ENCODE peak calls at places on chromosomes 16 and 17, in ten cellular contexts. K is AG04450; N is effector memory CD4-positive, alpha-beta T cell; M is esophagus squamous epithelium; Z is H1; A is lower lobe of right lung; Y is fibroblast of lung; S is uterus; U is body of pancreas; D is right lobe of liver. R is an unnamed sample. For H3K9me3, the result is how much of the 10 kb centered on the place peaks cover.

GRCh38 chr17:73371285-73371684 is 59.5 kb upstream of the CDC42EP4 start:
- DNase-seq in D (no peak), Y (peak), A (no peak), K (peak), U (no peak), S (no peak), Z (no peak), M (no peak), N (no peak), R (no peak)

GRCh38 chr17:50196036-50196435 is 5.4 kb downstream of the COL1A1 start:
- DNase-seq in Z (no peak), K (no peak), M (no peak), N (no peak), A (no peak), S (no peak), Y (peak), D (no peak), U (no peak), R (no peak)

GRCh38 chr17:75834279-75834920 is 9.8 kb downstream of the UNC13D start:
- DNase-seq in A (no peak), Z (no peak), K (no peak), N (no peak), S (no peak), D (no peak), M (no peak), Y (no peak), U (no peak), R (no peak)

GRCh38 chr16:85028638-85029412 is 1.2 kb downstream of the KIAA0513 start:
- DNase-seq in Z (no peak), S (peak), K (no peak), U (peak), Y (peak), A (no peak), N (peak), D (no peak), M (no peak), R (peak)

GRCh38 chr17:21186399-21187187 is 27.4 kb downstream of the TMEM11 start:
- DNase-seq in D (no peak), M (no peak), Y (no peak), K (no peak), N (no peak), S (no peak), A (peak), U (no peak), Z (no peak), R (no peak)

GRCh38 chr16:86733526-86734254 is 155.3 kb downstream of the FOXL1 start:
- DNase-seq in S (no peak), U (no peak), N (no peak), K (no peak), Z (no peak), A (no peak), D (no peak), M (no peak), Y (no peak), R (no peak)

GRCh38 chr17:81057079-81057730 is 22.3 kb downstream of the BAIAP2 start:
- DNase-seq in D (no peak), M (no peak), Y (no peak), A (peak), Z (no peak), U (no peak), N (no peak), S (peak), K (no peak), R (no peak)

GRCh38 chr17:4557626-4558310 is 2.6 kb upstream of the MYBBP1A start:
- DNase-seq in S (no peak), M (no peak), N (no peak), Y (no peak), D (no peak), Z (no peak), U (no peak), A (no peak), K (no peak), R (no peak)

GRCh38 chr16:85586360-85587145 is 26.6 kb upstream of the GSE1 start:
- DNase-seq in U (no peak), K (no peak), N (no peak), A (no peak), M (no peak), D (no peak), S (no peak), Y (peak), Z (no peak), R (no peak)

GRCh38 chr17:3557768-3558583 is at the start of gene TRPV3:
- DNase-seq in K (no peak), S (no peak), Z (no peak), U (peak), N (peak), D (peak), A (no peak), M (peak), Y (peak), R (peak)

GRCh38 chr17:8192070-8192815 is 2.3 kb upstream of the BORCS6 start:
- DNase-seq in Z (no peak), M (no peak), S (peak), U (peak), K (peak), Y (peak), D (peak), N (peak), A (peak), R (no peak)

GRCh38 chr16:25395528-25395927 is 137.9 kb upstream of the ZKSCAN2 start:
- DNase-seq in A (no peak), U (no peak), Y (no peak), M (no peak), N (no peak), D (no peak), S (no peak), Z (no peak), K (no peak), R (no peak)

GRCh38 chr17:48576479-48577309 is 1.5 kb downstream of the HOXB4 start:
- DNase-seq in Z (no peak), M (no peak), D (no peak), A (no peak), K (no peak), S (no peak), N (no peak), Y (peak), U (no peak), R (no peak)

GRCh38 chr17:55152236-55152635 is 112.5 kb upstream of the HLF start:
- DNase-seq in K (no peak), Z (no peak), Y (peak), A (no peak), U (no peak), N (no peak), M (no peak), S (no peak), D (no peak), R (no peak)

GRCh38 chr16:49495151-49495566 is 121.6 kb downstream of the C16orf78 start:
- DNase-seq in M (no peak), S (no peak), U (no peak), Y (no peak), Z (no peak), A (peak), D (no peak), N (no peak), K (no peak), R (no peak)

GRCh38 chr16:50741225-50741807 is 570 bp upstream of the CYLD start:
- DNase-seq in N (no peak), K (no peak), A (no peak), D (peak), Z (no peak), U (peak), M (no peak), S (peak), Y (no peak), R (no peak)

GRCh38 chr17:57906910-57907309 is 48.3 kb downstream of the CUEDC1 start:
- DNase-seq in D (no peak), K (no peak), S (no peak), M (no peak), Y (no peak), A (no peak), N (no peak), U (no peak), Z (no peak), R (no peak)

GRCh38 chr16:74776926-74777325 is 2.3 kb upstream of the FA2H start:
- DNase-seq in U (no peak), Z (no peak), K (no peak), S (no peak), A (no peak), D (no peak), Y (no peak), M (no peak), N (no peak), R (no peak)

GRCh38 chr17:79949646-79950292 is 85.9 kb downstream of the TBC1D16 start:
- DNase-seq in Y (no peak), D (peak), K (no peak), U (peak), S (no peak), M (no peak), A (no peak), N (no peak), Z (peak), R (no peak)

GRCh38 chr16:78105517-78105916 is 6.1 kb downstream of the WWOX start:
- DNase-seq in Y (no peak), N (no peak), K (no peak), A (no peak), S (no peak), D (no peak), U (no peak), M (no peak), Z (no peak), R (no peak)

GRCh38 chr16:71929048-71929447 is 33.7 kb downstream of the IST1 start:
- DNase-seq in S (no peak), N (no peak), A (no peak), K (peak), U (no peak), D (no peak), Z (no peak), M (no peak), Y (peak), R (no peak)

GRCh38 chr17:40602445-40603443 is 37.5 kb upstream of the CCR7 start:
- DNase-seq in K (no peak), S (no peak), M (no peak), N (peak), Z (no peak), A (no peak), D (no peak), U (no peak), Y (no peak), R (no peak)

GRCh38 chr17:36544049-36544319 is 735 bp upstream of the GGNBP2 start:
- DNase-seq in Z (no peak), K (no peak), M (no peak), S (peak), Y (peak), D (peak), U (no peak), N (no peak), A (peak), R (no peak)

GRCh38 chr17:38628441-38628840 is 22.7 kb upstream of the SRCIN1 start:
- DNase-seq in K (no peak), M (no peak), Y (no peak), S (no peak), A (no peak), N (no peak), D (peak), Z (no peak), U (no peak), R (no peak)

GRCh38 chr17:71632328-71632727 is 488.5 kb upstream of the SOX9 start:
- DNase-seq in Y (peak), N (no peak), U (no peak), A (no peak), M (no peak), S (no peak), K (no peak), Z (no peak), D (no peak), R (no peak)

GRCh38 chr17:60229189-60229802 is 79.5 kb downstream of the CA4 start:
- DNase-seq in Z (no peak), M (no peak), N (no peak), U (no peak), K (no peak), S (no peak), Y (peak), A (no peak), D (no peak), R (no peak)

GRCh38 chr17:4247981-4248388 is 15.8 kb downstream of the ANKFY1 start:
- DNase-seq in D (no peak), K (no peak), A (peak), M (no peak), Z (peak), N (no peak), S (no peak), U (peak), Y (no peak), R (no peak)

GRCh38 chr16:149024-149675 is 3.3 kb upstream of the HBZ start:
- DNase-seq in N (no peak), M (no peak), U (no peak), D (no peak), S (no peak), Y (peak), A (no peak), Z (no peak), K (peak), R (no peak)

GRCh38 chr17:30922235-30922993 is 669 bp downstream of the ADAP2 start:
- DNase-seq in M (no peak), N (no peak), Y (no peak), A (peak), K (no peak), Z (no peak), S (no peak), D (peak), U (peak), R (no peak)

GRCh38 chr17:17694229-17695081 is 13.2 kb downstream of the RAI1 start:
- DNase-seq in K (no peak), S (peak), D (peak), M (no peak), A (peak), N (peak), U (peak), Y (peak), Z (no peak), R (peak)

GRCh38 chr16:75695708-75696107 is 5.6 kb downstream of the DUXB start:
- DNase-seq in Z (no peak), S (no peak), A (no peak), U (no peak), K (no peak), D (no peak), Y (no peak), M (no peak), N (no peak), R (no peak)

GRCh38 chr17:74037320-74037719 is 166.2 kb upstream of the RPL38 start:
- DNase-seq in A (no peak), M (no peak), D (no peak), S (no peak), Y (peak), Z (no peak), U (no peak), K (no peak), N (no peak), R (no peak)

GRCh38 chr17:67993998-67994361 is 2.3 kb downstream of the C17orf58 start:
- DNase-seq in Y (no peak), Z (no peak), N (no peak), K (no peak), D (no peak), A (no peak), M (no peak), S (no peak), U (no peak), R (no peak)

GRCh38 chr16:12096162-12096781 is 119.7 kb downstream of the SNX29 start:
- DNase-seq in M (no peak), N (no peak), D (peak), K (no peak), A (no peak), S (no peak), U (no peak), Y (peak), Z (no peak), R (no peak)

GRCh38 chr17:50668838-50669581 is 34.3 kb downstream of the ABCC3 start:
- DNase-seq in Y (no peak), N (no peak), A (no peak), Z (no peak), M (no peak), D (no peak), K (no peak), U (no peak), S (no peak), R (no peak)

GRCh38 chr17:52147872-52148271 is 10.6 kb downstream of the CA10 start:
- DNase-seq in U (no peak), S (no peak), N (no peak), A (no peak), Z (no peak), M (no peak), D (no peak), Y (peak), K (no peak), R (no peak)

GRCh38 chr16:31767267-31767666 is 106.3 kb upstream of the ZNF267 start:
- DNase-seq in U (no peak), A (no peak), K (no peak), S (no peak), M (no peak), Y (no peak), Z (no peak), N (no peak), D (no peak), R (no peak)
- H3K9me3 ChIP-seq in U (under half), A (half or more), K (half or more), S (under half), M (under half), Y (under half), Z (half or more), N (half or more), D (under half), R (under half)

GRCh38 chr16:31134091-31134571 is 1.4 kb downstream of the PRSS8 start:
- DNase-seq in Y (peak), U (peak), Z (no peak), D (no peak), A (no peak), N (no peak), M (no peak), S (no peak), K (no peak), R (no peak)

GRCh38 chr16:31132303-31132978 is 3.1 kb downstream of the PRSS8 start:
- DNase-seq in D (no peak), M (no peak), K (no peak), S (no peak), Z (no peak), Y (no peak), U (no peak), N (no peak), A (no peak), R (no peak)

GRCh38 chr16:31131841-31132271 is 3.7 kb downstream of the PRSS8 start:
- DNase-seq in S (no peak), N (no peak), Y (no peak), A (no peak), K (no peak), U (peak), Z (no peak), D (no peak), M (no peak), R (no peak)

GRCh38 chr16:31131416-31131815 is 4.1 kb downstream of the PRSS8 start:
- DNase-seq in Z (no peak), K (no peak), N (no peak), D (no peak), U (peak), Y (no peak), A (no peak), S (no peak), M (no peak), R (no peak)

DNA sequence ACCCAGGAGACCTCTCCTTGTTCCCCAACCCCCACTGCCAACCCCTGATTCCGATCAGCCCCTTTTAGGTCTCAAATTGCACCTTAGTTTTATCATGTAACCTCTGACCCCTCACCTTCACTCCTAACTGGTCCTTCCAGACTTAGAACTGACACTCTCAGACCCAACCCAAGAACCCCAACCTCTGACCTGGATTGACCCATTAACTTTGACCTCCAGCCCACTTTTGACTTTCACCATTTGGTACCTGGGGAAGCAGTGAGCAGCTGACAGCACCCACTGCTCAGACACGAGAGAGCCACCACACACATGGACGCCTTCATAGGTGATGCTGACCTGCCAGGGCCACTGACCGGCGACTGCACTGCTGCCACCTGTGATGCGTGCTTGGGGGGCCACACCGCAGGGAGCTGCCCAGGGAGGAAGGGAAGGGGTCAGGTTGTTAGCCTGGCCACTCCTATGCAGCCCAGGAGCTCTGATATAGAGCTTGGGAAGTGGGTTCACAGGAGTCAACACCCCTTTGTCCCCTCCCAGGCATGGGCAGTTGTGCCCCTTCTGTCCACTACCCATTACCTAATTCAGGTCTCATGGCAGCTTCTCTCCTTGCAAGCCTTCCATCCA is 2.4 kb downstream of the PRSS8 start:
- DNase-seq in A (no peak), U (no peak), M (no peak), Z (no peak), S (no peak), D (no peak), K (no peak), Y (no peak), N (no peak), R (no peak)
- H3K9me3 ChIP-seq in A (under half), U (under half), M (under half), Z (under half), S (under half), D (under half), K (under half), Y (under half), N (under half), R (under half)

DNA sequence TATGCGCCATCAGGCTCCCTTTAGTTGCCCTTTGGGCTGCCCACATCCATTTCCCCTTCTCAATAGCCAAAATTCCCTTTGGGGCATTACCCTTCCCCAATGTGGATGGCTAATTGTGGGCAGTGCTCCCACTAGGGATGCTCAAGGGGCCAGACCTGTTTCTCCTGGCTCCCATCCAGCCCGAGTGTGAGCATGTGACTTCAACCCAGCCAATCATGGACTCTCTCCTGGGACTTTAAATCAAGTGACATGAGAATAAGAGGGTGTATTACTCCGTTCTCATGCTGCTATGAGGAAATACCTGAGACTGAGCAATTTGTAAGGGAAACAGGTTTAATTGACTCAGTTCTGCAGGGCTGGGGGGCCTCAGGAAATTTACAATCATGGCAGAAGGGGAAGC is 60.9 kb upstream of the WSB1 start:
- DNase-seq in D (no peak), N (no peak), Y (no peak), S (no peak), K (no peak), M (no peak), U (no peak), Z (no peak), A (no peak), R (no peak)
- H3K9me3 ChIP-seq in D (under half), N (under half), Y (under half), S (under half), K (under half), M (under half), U (under half), Z (under half), A (under half), R (under half)

DNA sequence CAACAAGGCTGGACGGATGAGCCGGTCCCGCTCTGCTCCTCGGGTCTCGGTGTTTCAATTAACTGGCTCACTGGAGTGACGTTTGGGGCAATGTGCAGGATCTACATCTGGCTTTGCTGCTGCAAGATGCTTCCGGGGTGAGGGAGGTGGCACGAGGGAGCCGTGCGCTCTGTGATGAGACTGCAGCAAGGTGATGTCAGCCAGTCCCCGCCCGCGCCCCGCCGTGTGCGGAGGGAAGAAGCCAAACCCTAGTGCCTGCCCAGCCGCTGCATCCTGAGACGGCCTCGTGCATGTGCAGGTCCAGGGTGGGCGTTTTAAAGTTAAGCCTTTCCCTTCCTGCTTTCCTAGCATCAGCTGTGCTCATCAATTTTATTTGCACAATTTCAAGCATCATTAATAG is 44.4 kb downstream of the MGAT5B start:
- DNase-seq in K (no peak), D (no peak), S (no peak), Z (no peak), U (no peak), N (no peak), M (no peak), A (no peak), Y (no peak), R (no peak)
- H3K9me3 ChIP-seq in K (under half), D (under half), S (under half), Z (under half), U (under half), N (under half), M (under half), A (under half), Y (under half), R (under half)

GRCh38 chr17:56890390-56890789 is 23.5 kb downstream of the TRIM25 start:
- DNase-seq in A (no peak), N (no peak), S (no peak), M (no peak), K (no peak), D (no peak), Y (no peak), U (no peak), Z (no peak), R (no peak)
- H3K9me3 ChIP-seq in A (under half), N (under half), S (under half), M (under half), K (under half), D (under half), Y (under half), U (under half), Z (under half), R (under half)

GRCh38 chr16:3220839-3221238 is 14.1 kb downstream of the ZNF200 start:
- DNase-seq in A (no peak), S (no peak), M (no peak), Y (no peak), U (no peak), D (no peak), Z (no peak), K (no peak), N (no peak), R (no peak)
- H3K9me3 ChIP-seq in A (half or more), S (under half), M (under half), Y (under half), U (under half), D (under half), Z (half or more), K (under half), N (under half), R (under half)

DNA sequence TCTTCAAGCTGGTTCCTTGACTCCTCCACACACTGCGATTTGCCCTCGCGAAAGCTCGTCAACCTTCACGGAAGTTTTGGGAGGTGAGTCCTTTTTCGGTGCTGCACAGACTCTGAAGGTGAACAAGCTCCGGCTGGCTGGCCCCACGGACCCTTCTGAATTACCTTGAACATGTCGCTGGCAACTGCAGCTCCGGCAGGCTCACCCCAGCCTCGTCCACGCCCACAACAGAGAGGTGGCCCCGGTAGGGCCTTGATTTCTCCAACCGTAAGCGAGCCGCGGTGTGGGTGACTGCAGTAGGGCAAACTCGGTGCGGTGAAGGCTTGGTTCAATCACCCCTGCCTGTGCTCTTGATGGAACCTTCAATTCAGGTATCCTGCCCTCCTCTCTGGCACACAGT is 1020.7 kb upstream of the GOT2 start:
- DNase-seq in N (no peak), S (no peak), Y (no peak), U (no peak), A (no peak), D (no peak), M (no peak), Z (no peak), K (no peak), R (no peak)
- H3K9me3 ChIP-seq in N (under half), S (under half), Y (under half), U (under half), A (under half), D (under half), M (under half), Z (under half), K (under half), R (under half)